ENCODE peak calls at places on chromosomes 13 and 19, in five cellular contexts. M is mammary epithelial cell, L is left ventricle myocardium inferior, K is astrocyte, D is adipocyte. B is an unnamed sample.

GRCh38 chr13:100088282-100088647 is 628 bp upstream of the PCCA start:
- DNase-seq in L (no peak), K (no peak), D (no peak), M (no peak), B (peak; percentile 13)

GRCh38 chr13:40652588-40652940 is 13.9 kb downstream of the FOXO1 start:
- DNase-seq in L (no peak), M (no peak), K (no peak), D (no peak), B (no peak)

GRCh38 chr13:29452773-29453574 is 142.5 kb downstream of the SLC7A1 start:
- DNase-seq in D (peak; percentile 78), M (no peak), L (no peak), K (no peak), B (no peak)

GRCh38 chr13:40181203-40181845 is 485.1 kb downstream of the FOXO1 start:
- DNase-seq in K (peak; percentile 87), L (no peak), M (peak; percentile 50), D (peak; percentile 1), B (no peak)

GRCh38 chr19:35777961-35778360 is 2.6 kb downstream of the ARHGAP33 start:
- DNase-seq in M (no peak), D (no peak), L (no peak), K (no peak), B (no peak)

GRCh38 chr19:3366761-3367571 is 583 bp downstream of the NFIC start:
- DNase-seq in M (peak; percentile 18), K (no peak), L (peak; percentile 56), D (peak; percentile 64), B (peak; percentile 48)

GRCh38 chr19:6066661-6067646 is 43.3 kb downstream of the RFX2 start:
- DNase-seq in D (peak; percentile 94), M (peak; percentile 84), L (peak; percentile 93), K (peak; percentile 88), B (no peak)

GRCh38 chr13:114303700-114304327 is 10.5 kb upstream of the CHAMP1 start:
- DNase-seq in L (no peak), D (no peak), K (no peak), M (no peak), B (no peak)

GRCh38 chr19:41392775-41393174 is 4.4 kb downstream of the EXOSC5 start:
- DNase-seq in L (peak; percentile 24), M (no peak), D (no peak), K (no peak), B (no peak)

GRCh38 chr19:45599286-45599685 is 2.7 kb downstream of the GPR4 start:
- DNase-seq in L (no peak), D (no peak), M (no peak), K (no peak), B (no peak)

GRCh38 chr19:9139609-9140158 is 513 bp upstream of the ZNF317 start:
- DNase-seq in K (no peak), L (no peak), M (peak; percentile 12), D (no peak), B (no peak)

GRCh38 chr19:9144920-9145319 is 4.7 kb downstream of the ZNF317 start:
- DNase-seq in K (no peak), M (no peak), L (no peak), D (peak; percentile 14), B (no peak)

GRCh38 chr19:9140159-9140874 is at the start of gene ZNF317:
- DNase-seq in M (peak; percentile 85), D (peak; percentile 99), K (peak; percentile 73), L (peak; percentile 90), B (peak; percentile 96)
- H3K4me3 ChIP-seq in M (peak within 1 kb of the TSS; percentile 80), D (peak within 1 kb of the TSS; percentile 100), K (peak within 1 kb of the TSS; percentile 91), L (peak within 1 kb of the TSS; percentile 88), B (peak within 1 kb of the TSS; percentile 95)

GRCh38 chr19:9427941-9428340 is 7.4 kb downstream of the ZNF266 start:
- DNase-seq in M (no peak), K (no peak), D (no peak), L (no peak), B (no peak)
- H3K36me3 ChIP-seq in M (peaks cover 4% of the 10 kb centered on the region), K (peaks cover 9% of the 10 kb centered on the region), D (peaks cover 70% of the 10 kb centered on the region), L (peaks cover 94% of the 10 kb centered on the region), B (peaks cover 78% of the 10 kb centered on the region)

DNA sequence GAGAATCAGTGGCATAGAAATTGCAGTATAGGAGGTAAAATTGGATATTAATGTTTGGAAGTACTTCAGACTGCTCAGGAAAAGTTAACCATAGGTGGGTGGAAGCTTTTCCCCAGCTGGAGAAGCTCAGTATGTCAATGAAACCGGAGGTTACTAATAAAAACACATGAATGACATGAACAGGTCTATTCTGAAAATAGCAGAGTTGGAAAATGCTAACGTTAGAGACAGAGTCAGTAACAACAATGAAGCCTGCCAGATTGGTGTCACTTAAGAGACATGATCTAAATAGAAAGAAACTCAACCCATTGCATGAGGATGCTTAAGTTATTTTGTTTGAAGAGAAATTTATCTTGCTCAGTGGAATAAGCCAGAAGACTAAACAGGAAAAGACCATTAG is 364.5 kb downstream of the DNAJC15 start:
- DNase-seq in K (no peak), L (no peak), M (no peak), D (no peak), B (no peak)
- H3K9me3 ChIP-seq in K (no peaks in the 10 kb centered on the region), L (no peaks in the 10 kb centered on the region), M (no peaks in the 10 kb centered on the region), D (no peaks in the 10 kb centered on the region), B (no peaks in the 10 kb centered on the region)

GRCh38 chr19:13018037-13018914 is 23.0 kb downstream of the NFIX start:
- DNase-seq in M (peak; percentile 60), L (peak; percentile 79), K (peak; percentile 72), D (peak; percentile 12), B (peak; percentile 95)
- H3K4me3 ChIP-seq in M (peak overlapping the region; percentile 21), L (peak overlapping the region; percentile 44), K (peak overlapping the region; percentile 27), D (peak overlapping the region; percentile 76), B (peak overlapping the region; percentile 30)

DNA sequence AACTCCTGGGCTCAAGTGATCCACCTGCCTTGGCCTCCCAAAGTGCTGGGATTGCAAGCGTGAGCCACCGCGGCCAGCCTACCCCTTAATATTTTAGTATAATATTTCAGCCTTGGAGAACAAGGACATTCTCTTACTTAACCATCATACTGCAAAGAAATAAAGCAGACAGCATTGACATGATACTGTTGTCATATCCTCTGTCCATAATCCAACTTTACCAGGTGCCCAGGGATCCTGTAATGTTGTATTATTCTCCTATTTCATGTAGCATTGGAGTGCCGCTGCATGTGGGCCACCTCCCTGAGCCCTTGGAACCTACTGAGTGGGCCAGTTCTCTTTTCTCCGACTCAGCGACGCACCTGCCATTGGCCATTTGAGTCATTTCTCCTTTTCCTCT is 21.4 kb upstream of the EHD2 start:
- DNase-seq in D (no peak), L (no peak), K (no peak), M (no peak), B (no peak)
- H3K36me3 ChIP-seq in D (peaks cover 19% of the 10 kb centered on the region), L (peaks cover 21% of the 10 kb centered on the region), K (peaks cover 5% of the 10 kb centered on the region), M (no peaks in the 10 kb centered on the region), B (peaks cover 27% of the 10 kb centered on the region)

DNA sequence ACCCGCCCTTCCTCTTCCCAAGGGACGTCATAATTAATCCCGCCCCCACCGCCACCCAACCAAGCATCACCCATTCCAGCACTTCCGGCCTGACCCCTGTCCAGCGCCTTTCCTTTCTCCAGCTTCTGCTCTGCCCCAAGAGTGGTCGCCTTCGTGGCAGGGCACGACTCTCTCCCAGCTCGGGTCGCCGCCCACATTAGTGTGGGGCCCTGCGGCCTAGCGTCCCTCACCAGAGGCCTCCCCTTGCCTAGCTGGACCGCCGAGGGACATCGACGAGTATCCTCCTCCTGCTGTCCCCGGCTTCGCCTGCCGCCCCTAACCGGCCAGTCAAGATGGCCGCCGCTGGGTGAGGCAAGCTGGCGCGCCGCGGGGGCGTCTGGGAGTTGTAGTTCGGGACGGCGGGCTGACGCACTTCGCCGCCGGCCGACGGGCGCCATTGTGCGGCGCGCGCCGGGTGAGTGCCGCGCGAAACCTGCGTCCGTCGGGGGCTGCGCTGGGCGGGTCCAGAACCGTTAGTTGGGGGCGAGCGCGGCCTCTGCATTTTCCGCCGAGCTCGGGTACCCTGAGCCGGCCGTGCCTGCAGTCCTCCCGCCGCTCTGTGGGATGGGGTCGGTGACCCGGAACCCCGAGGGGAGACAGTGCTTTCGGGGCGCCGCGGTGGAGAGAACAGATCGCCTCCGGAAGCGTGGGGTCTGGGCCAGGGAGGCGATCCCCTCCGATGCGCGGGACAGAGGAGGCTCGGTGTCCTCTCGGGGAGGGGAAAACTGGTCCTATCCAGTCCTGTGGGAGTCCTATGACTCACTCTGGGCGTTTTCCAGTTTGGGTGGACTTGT is at the start of gene ZNF274:
- DNase-seq in L (peak; percentile 95), M (peak; percentile 90), K (peak; percentile 85), D (peak; percentile 95), B (peak; percentile 86)
- H3K9me3 ChIP-seq in L (peaks cover 90% of the 10 kb centered on the region), M (peaks cover 59% of the 10 kb centered on the region), K (peaks cover 55% of the 10 kb centered on the region), D (peaks cover 84% of the 10 kb centered on the region), B (peaks cover 55% of the 10 kb centered on the region)

GRCh38 chr13:35966024-35966423 is 165.2 kb downstream of the DCLK1 start:
- DNase-seq in L (no peak), K (no peak), D (peak; percentile 38), M (no peak), B (no peak)

GRCh38 chr13:35964764-35965163 is 166.4 kb downstream of the DCLK1 start:
- DNase-seq in L (no peak), M (no peak), K (no peak), D (peak; percentile 90), B (no peak)

GRCh38 chr13:35963982-35964665 is 167.1 kb downstream of the DCLK1 start:
- DNase-seq in D (no peak), K (no peak), L (no peak), M (no peak), B (no peak)

GRCh38 chr13:35961461-35962220 is 169.5 kb downstream of the DCLK1 start:
- DNase-seq in M (no peak), K (no peak), L (no peak), D (peak; percentile 63), B (no peak)

DNA sequence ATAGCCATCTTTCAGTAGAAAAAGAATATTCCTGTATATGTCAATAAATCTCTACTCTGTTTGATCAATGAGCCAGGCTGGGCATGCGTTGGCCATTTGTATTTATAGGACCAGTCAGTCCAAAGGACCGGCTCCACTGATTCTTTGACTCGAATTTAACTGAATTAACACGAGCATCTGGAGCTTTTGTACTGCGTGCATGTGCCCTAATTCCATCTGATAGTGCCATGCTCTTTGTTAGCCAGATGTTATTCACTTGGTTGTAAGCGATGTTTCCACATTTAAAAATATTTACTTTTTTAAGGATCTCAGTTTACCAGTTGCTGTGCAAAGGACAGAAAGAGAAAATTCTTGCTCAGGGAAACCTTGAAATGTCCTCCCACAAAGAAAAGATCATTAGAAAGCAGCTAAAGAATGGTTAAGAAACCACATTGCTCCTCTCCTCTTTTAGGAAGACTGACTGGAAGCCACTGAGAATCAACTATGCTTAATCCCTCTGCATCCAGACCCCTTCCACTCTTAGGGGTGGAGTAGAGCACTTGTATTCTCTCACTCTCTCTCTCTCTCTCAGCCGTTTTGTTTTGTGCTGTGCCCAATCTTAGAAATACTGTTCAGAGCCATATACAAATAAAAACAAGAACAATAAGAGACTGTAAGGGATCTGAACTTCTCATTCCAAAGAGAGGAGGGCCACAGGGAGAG is 165.8 kb downstream of the DCLK1 start:
- DNase-seq in L (no peak), K (no peak), M (no peak), D (no peak), B (no peak)
- H3K4me3 ChIP-seq in L (no peak overlapping the region), K (no peak overlapping the region), M (no peak overlapping the region), D (peak overlapping the region; percentile 57), B (no peak overlapping the region)